ENCODE peak calls at places on chromosomes 2 and 18, in six cellular contexts. M is stomach, L is kidney, I is AG04449, Z is fibroblast of pulmonary artery, N is NCI-H1694 treated with DMSO at 0.1 percent for 48 hours. Y is an unnamed sample.

GRCh38 chr2:219175928-219176817 is 552 bp downstream of the CNPPD1 start:
- DNase-seq in M (peak), L (peak), I (no peak), Z (peak), N (no peak), Y (peak)

GRCh38 chr2:39816845-39817244 is 37.8 kb upstream of the THUMPD2 start:
- DNase-seq in M (no peak), L (no peak), I (no peak), Z (no peak), N (no peak), Y (no peak)

GRCh38 chr2:42568431-42569115 is at the start of gene MTA3:
- DNase-seq in M (peak), L (peak), I (no peak), Z (peak), N (no peak), Y (peak)

GRCh38 chr2:28452534-28453081 is 43.3 kb upstream of the PLB1 start:
- DNase-seq in M (peak), L (peak), I (no peak), Z (peak), N (peak), Y (peak)

GRCh38 chr2:216803803-216804202 is 56.1 kb downstream of the TNP1 start:
- DNase-seq in M (no peak), L (no peak), I (no peak), Z (no peak), N (no peak), Y (no peak)

GRCh38 chr2:142989276-142990204 is 112.1 kb downstream of the KYNU start:
- DNase-seq in M (no peak), L (no peak), I (no peak), Z (peak), N (peak), Y (peak)

GRCh38 chr18:29083545-29083944 is 906.6 kb upstream of the CDH2 start:
- DNase-seq in M (no peak), L (no peak), I (no peak), Z (peak), N (no peak), Y (no peak)

GRCh38 chr2:60934153-60934722 is 52.9 kb downstream of the REL start:
- DNase-seq in M (no peak), L (no peak), I (no peak), Z (peak), N (peak), Y (peak)

GRCh38 chr2:25228848-25229674 is 60.7 kb upstream of the POMC start:
- DNase-seq in M (peak), L (no peak), I (no peak), Z (peak), N (peak), Y (peak)

GRCh38 chr18:62436636-62437519 is 85.9 kb upstream of the ZCCHC2 start:
- DNase-seq in M (peak), L (peak), I (no peak), Z (peak), N (peak), Y (peak)

GRCh38 chr2:119711352-119711751 is 32.4 kb downstream of the TMEM177 start:
- DNase-seq in M (no peak), L (no peak), I (no peak), Z (no peak), N (no peak), Y (no peak)

GRCh38 chr2:201490291-201490690 is 38.8 kb downstream of the STRADB start:
- DNase-seq in M (no peak), L (no peak), I (no peak), Z (no peak), N (no peak), Y (no peak)

GRCh38 chr2:173148520-173148919 is 72.9 kb downstream of the MAP3K20 start:
- DNase-seq in M (no peak), L (no peak), I (no peak), Z (peak), N (no peak), Y (no peak)